ENCODE peak calls at places on chromosomes 12 and 14, in five cellular contexts. E is left ventricle myocardium inferior; U is stromal cell of bone marrow; Y is anterior cingulate cortex; O is stimulated activated naive CD4-positive, alpha-beta T cell. A is an unnamed sample.

GRCh38 chr14:35386673-35387125 is 17.9 kb downstream of the NFKBIA start:
- DNase-seq in E (peak), U (no peak), O (no peak), Y (no peak), A (peak)

GRCh38 chr12:113642672-113643071 is 171.0 kb upstream of the LHX5 start:
- DNase-seq in O (no peak), E (no peak), Y (no peak), U (no peak), A (no peak)

GRCh38 chr12:130127527-130127908 is 34.7 kb upstream of the FZD10 start:
- DNase-seq in E (no peak), O (no peak), U (no peak), Y (no peak), A (peak)

GRCh38 chr14:57008534-57008933 is 198.3 kb upstream of the OTX2 start:
- DNase-seq in Y (no peak), U (no peak), O (no peak), E (no peak), A (no peak)

GRCh38 chr14:70239802-70240201 is 51.1 kb upstream of the SLC8A3 start:
- DNase-seq in E (no peak), O (no peak), Y (no peak), U (no peak), A (no peak)

GRCh38 chr12:51442324-51442723 is 17.7 kb downstream of the SLC4A8 start:
- DNase-seq in U (peak), Y (peak), E (no peak), O (no peak), A (no peak)

GRCh38 chr12:93982847-93983315 is 165.5 kb upstream of the PLXNC1 start:
- DNase-seq in U (peak), O (peak), E (no peak), Y (no peak), A (no peak)

GRCh38 chr12:19910681-19911080 is 457.7 kb upstream of the PDE3A start:
- DNase-seq in U (no peak), E (no peak), Y (no peak), O (no peak), A (no peak)

GRCh38 chr12:45637706-45638105 is 91.8 kb upstream of the ARID2 start:
- DNase-seq in O (no peak), U (no peak), Y (no peak), E (no peak), A (no peak)

GRCh38 chr14:53124778-53125177 is 28.3 kb downstream of the DDHD1 start:
- DNase-seq in E (no peak), Y (no peak), U (no peak), O (no peak), A (no peak)

GRCh38 chr12:100721193-100721592 is 73.4 kb upstream of the ANO4 start:
- DNase-seq in E (no peak), U (no peak), Y (no peak), O (no peak), A (no peak)

GRCh38 chr12:11958216-11959091 is 112.3 kb upstream of the BCL2L14 start:
- DNase-seq in E (no peak), O (no peak), Y (no peak), U (peak), A (no peak)

GRCh38 chr12:95205685-95206084 is 11.6 kb downstream of the FGD6 start:
- DNase-seq in E (no peak), Y (peak), U (peak), O (no peak), A (no peak)

GRCh38 chr12:121530600-121531355 is 50.0 kb downstream of the KDM2B start:
- DNase-seq in O (peak), U (peak), E (peak), Y (no peak), A (peak)

GRCh38 chr12:57089259-57090245 is 638 bp downstream of the NAB2 start:
- DNase-seq in O (peak), U (no peak), Y (peak), E (peak), A (peak)

GRCh38 chr12:2677142-2677880 is 117.5 kb upstream of the FKBP4 start:
- DNase-seq in Y (no peak), U (no peak), O (no peak), E (no peak), A (no peak)

GRCh38 chr14:80390911-80391310 is 179.6 kb upstream of the DIO2 start:
- DNase-seq in E (no peak), Y (no peak), U (no peak), O (no peak), A (no peak)

GRCh38 chr14:91218041-91218440 is 26.5 kb downstream of the GPR68 start:
- DNase-seq in Y (no peak), U (no peak), E (no peak), O (no peak), A (no peak)

GRCh38 chr14:78141590-78141989 is 28.6 kb upstream of the NRXN3 start:
- DNase-seq in O (no peak), Y (no peak), E (no peak), U (no peak), A (no peak)

GRCh38 chr12:100168562-100168961 is 25.9 kb upstream of the BLTP3B start:
- DNase-seq in U (no peak), O (no peak), E (no peak), Y (no peak), A (no peak)

GRCh38 chr12:86429824-86430223 is 173.6 kb upstream of the MGAT4C start:
- DNase-seq in U (no peak), Y (no peak), E (no peak), O (no peak), A (no peak)

GRCh38 chr12:1518486-1518762 is 76.0 kb downstream of the FBXL14 start:
- DNase-seq in O (no peak), E (no peak), U (no peak), Y (no peak), A (no peak)

GRCh38 chr12:8911606-8912268 is 2.6 kb upstream of the PHC1 start:
- DNase-seq in U (no peak), Y (no peak), E (no peak), O (no peak), A (no peak)

GRCh38 chr14:103688441-103688840 is 26.8 kb downstream of the XRCC3 start:
- DNase-seq in Y (no peak), O (no peak), U (no peak), E (no peak), A (no peak)

GRCh38 chr14:23008836-23009235 is 1.1 kb downstream of the C14orf93 start:
- DNase-seq in O (no peak), U (no peak), Y (no peak), E (no peak), A (no peak)

GRCh38 chr14:64841121-64841611 is 38.5 kb downstream of the SPTB start:
- DNase-seq in O (no peak), E (no peak), U (peak), Y (no peak), A (peak)

GRCh38 chr12:132955933-132956725 is at the start of gene ZNF605:
- DNase-seq in Y (peak), U (peak), O (peak), E (peak), A (peak)

GRCh38 chr14:21106506-21107359 is 5.9 kb downstream of the TMEM253 start:
- DNase-seq in Y (peak), O (peak), E (peak), U (peak), A (peak)

GRCh38 chr12:11580125-11580751 is 69.2 kb upstream of the ETV6 start:
- DNase-seq in O (no peak), U (peak), Y (no peak), E (no peak), A (no peak)

GRCh38 chr14:99360774-99361595 is 89.0 kb upstream of the BCL11B start:
- DNase-seq in U (no peak), E (no peak), Y (no peak), O (no peak), A (no peak)

GRCh38 chr12:48696626-48697025 is 14.6 kb upstream of the KANSL2 start:
- DNase-seq in O (no peak), U (no peak), Y (no peak), E (no peak), A (no peak)

GRCh38 chr12:121061831-121062230 is 22.8 kb upstream of the OASL start:
- DNase-seq in O (no peak), E (no peak), U (no peak), Y (no peak), A (no peak)

GRCh38 chr12:57342207-57342691 is 88.6 kb downstream of the R3HDM2 start:
- DNase-seq in O (no peak), E (peak), U (no peak), Y (peak), A (peak)

GRCh38 chr12:72134934-72135333 is 137.2 kb upstream of the TRHDE start:
- DNase-seq in E (no peak), Y (no peak), O (no peak), U (no peak), A (no peak)

GRCh38 chr12:15629761-15630160 is 159.4 kb downstream of the EPS8 start:
- DNase-seq in E (no peak), U (no peak), Y (no peak), O (no peak), A (no peak)